ENCODE peak calls at places on chromosomes 16 and 17, in nine cellular contexts. H is heart left ventricle; E is Karpas-422; Z is foreskin fibroblast; O is kidney; D is cardiac fibroblast; I is psoas muscle; A is AG04449; Q is naive thymus-derived CD4-positive, alpha-beta T cell. V is an unnamed sample.
A peak's percentile ranks its signal among the peaks of the same experiment; 100 is the strongest.

GRCh38 chr16:565420-566330 is 1.1 kb upstream of the NHLRC4 start:
- DNase-seq in Z (no peak), I (no peak), D (no peak), Q (no peak), E (no peak), A (no peak), O (peak; percentile 92), H (no peak), V (no peak)

GRCh38 chr17:28944862-28945741 is 6.2 kb downstream of the PHF12 start:
- DNase-seq in D (peak; percentile 63), Q (no peak), I (no peak), H (no peak), O (no peak), Z (no peak), E (peak; percentile 59), A (no peak), V (no peak)

GRCh38 chr17:38598536-38598935 is 7.2 kb downstream of the SRCIN1 start:
- DNase-seq in A (no peak), O (peak; percentile 66), Q (no peak), H (no peak), E (peak; percentile 86), I (no peak), Z (peak; percentile 18), D (peak; percentile 66), V (peak; percentile 27)

GRCh38 chr16:30928390-30928789 is 5.0 kb downstream of the FBXL19 start:
- DNase-seq in E (no peak), Z (no peak), O (no peak), H (no peak), A (no peak), D (no peak), I (no peak), Q (no peak), V (no peak)

GRCh38 chr17:82901836-82902235 is 62.0 kb upstream of the ZNF750 start:
- DNase-seq in O (peak; percentile 10), I (no peak), H (no peak), Z (no peak), E (no peak), D (no peak), A (no peak), Q (no peak), V (no peak)

GRCh38 chr17:38844261-38844757 is 9.2 kb downstream of the RPL23 start:
- DNase-seq in D (peak; percentile 56), Z (no peak), H (no peak), Q (no peak), A (no peak), E (peak; percentile 72), I (no peak), O (no peak), V (no peak)

GRCh38 chr17:72811976-72812687 is 280.4 kb downstream of the SLC39A11 start:
- DNase-seq in E (no peak), A (no peak), O (no peak), D (peak; percentile 40), I (no peak), H (no peak), Z (no peak), Q (no peak), V (no peak)

GRCh38 chr16:89544713-89545043 is 15.8 kb upstream of the RPL13 start:
- DNase-seq in H (no peak), A (no peak), Q (no peak), I (no peak), D (no peak), E (no peak), Z (no peak), O (no peak), V (no peak)

GRCh38 chr17:57484826-57485565 is 228.7 kb downstream of the MSI2 start:
- DNase-seq in A (no peak), O (no peak), I (no peak), Q (no peak), E (no peak), Z (no peak), D (no peak), H (no peak), V (no peak)

GRCh38 chr16:45454-45853 is 8.0 kb downstream of the POLR3K start:
- DNase-seq in Q (no peak), O (no peak), D (no peak), Z (no peak), A (no peak), H (peak; percentile 2), I (no peak), E (no peak), V (no peak)

GRCh38 chr16:87499189-87499486 is 6.3 kb upstream of the ZCCHC14 start:
- DNase-seq in I (no peak), H (no peak), A (peak; percentile 55), D (peak; percentile 93), Z (peak; percentile 73), O (no peak), Q (no peak), E (no peak), V (peak; percentile 48)

GRCh38 chr17:55818451-55819375 is 67.9 kb downstream of the PCTP start:
- DNase-seq in D (no peak), H (no peak), I (no peak), A (no peak), Z (no peak), O (no peak), E (peak; percentile 29), Q (no peak), V (no peak)

GRCh38 chr17:58156839-58157803 is 8.9 kb downstream of the OR4D1 start:
- DNase-seq in D (peak; percentile 2), O (peak; percentile 76), A (no peak), I (peak; percentile 54), Z (no peak), H (peak; percentile 75), Q (peak; percentile 38), E (no peak), V (no peak)

GRCh38 chr17:40024901-40025300 is 9.7 kb downstream of the CSF3 start:
- DNase-seq in Q (no peak), H (no peak), O (no peak), D (peak; percentile 71), I (no peak), E (no peak), A (no peak), Z (no peak), V (no peak)

GRCh38 chr17:61410555-61411089 is 11.0 kb downstream of the TBX2 start:
- DNase-seq in Q (peak; percentile 48), E (no peak), H (peak; percentile 92), O (peak; percentile 94), D (peak; percentile 84), Z (peak; percentile 75), A (no peak), I (peak; percentile 82), V (no peak)

GRCh38 chr16:27446721-27447120 is 44.7 kb downstream of the IL21R start:
- DNase-seq in O (peak; percentile 53), Z (no peak), I (no peak), H (peak; percentile 60), E (no peak), D (no peak), Q (peak; percentile 80), A (no peak), V (no peak)

GRCh38 chr16:69116911-69117310 is 11.5 kb downstream of the HAS3 start:
- DNase-seq in Q (no peak), D (no peak), I (no peak), H (no peak), O (no peak), E (no peak), Z (no peak), A (no peak), V (no peak)

GRCh38 chr17:71338396-71338795 is 782.4 kb upstream of the SOX9 start:
- DNase-seq in I (no peak), Q (no peak), A (no peak), E (no peak), H (no peak), Z (peak; percentile 34), D (peak; percentile 45), O (no peak), V (peak; percentile 56)

GRCh38 chr16:73011926-73012325 is 36.0 kb downstream of the ZFHX3 start:
- DNase-seq in Q (no peak), Z (no peak), H (no peak), O (no peak), D (no peak), I (no peak), E (no peak), A (no peak), V (no peak)

GRCh38 chr16:11506816-11507305 is 79.9 kb downstream of the LITAF start:
- DNase-seq in D (no peak), H (no peak), A (no peak), O (peak; percentile 58), I (peak; percentile 32), Q (no peak), E (peak; percentile 95), Z (no peak), V (no peak)

DNA sequence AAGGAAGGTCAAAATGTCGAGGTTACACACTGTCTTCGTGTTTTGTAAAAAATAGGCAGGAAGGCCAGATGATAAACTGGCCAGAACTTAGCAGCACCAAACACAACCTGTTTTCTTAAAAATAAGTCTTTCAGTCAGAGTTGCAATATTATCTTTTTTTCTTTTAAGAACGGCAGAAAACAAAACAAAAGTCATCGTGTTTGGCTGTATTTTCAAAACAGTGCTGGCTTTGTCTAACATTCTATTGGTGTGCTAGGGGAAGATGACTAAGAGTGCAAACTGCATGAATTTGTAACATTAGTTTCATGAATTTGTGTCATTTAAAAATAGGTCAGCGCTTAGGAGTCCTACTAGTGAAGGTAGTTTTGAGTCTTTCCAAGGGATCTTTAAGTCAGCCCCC is 5.3 kb downstream of the MAF start:
- DNase-seq in Q (no peak), E (no peak), Z (no peak), H (no peak), I (no peak), O (no peak), D (peak; percentile 40), A (no peak), V (no peak)
- H3K4me3 ChIP-seq in Q (peak overlapping the region; percentile 38), E (no peak overlapping the region), Z (peak overlapping the region; percentile 85), H (peak overlapping the region; percentile 55), I (peak overlapping the region; percentile 84), O (peak overlapping the region; percentile 97), D (no peak overlapping the region), A (no peak overlapping the region), V (no peak overlapping the region)

DNA sequence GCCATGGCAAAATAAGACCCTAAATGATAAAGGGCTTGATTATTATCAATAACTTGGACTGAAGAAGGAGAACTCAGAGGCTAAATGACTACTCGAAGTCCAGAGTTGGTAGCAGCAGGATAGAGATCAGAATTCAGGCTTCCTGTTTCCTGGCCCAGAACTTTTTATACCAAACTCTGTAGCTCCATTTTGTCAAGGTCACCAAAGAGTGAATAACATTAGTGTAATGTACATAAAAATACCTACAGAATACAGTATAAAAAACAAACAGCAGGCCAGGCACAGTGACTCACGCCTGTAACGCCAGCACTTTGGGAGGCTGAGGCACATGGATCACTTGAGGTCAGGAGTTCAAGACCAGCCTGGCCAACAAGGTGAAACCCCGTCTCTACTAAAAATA is 79.0 kb downstream of the ARHGAP17 start:
- DNase-seq in Z (no peak), H (no peak), O (no peak), E (no peak), I (no peak), A (no peak), Q (no peak), D (peak; percentile 9), V (no peak)
- H3K4me3 ChIP-seq in Z (no peak overlapping the region), H (no peak overlapping the region), O (no peak overlapping the region), E (no peak overlapping the region), I (no peak overlapping the region), A (no peak overlapping the region), Q (no peak overlapping the region), D (no peak overlapping the region), V (no peak overlapping the region)

GRCh38 chr17:13594762-13595697 is 6.7 kb downstream of the HS3ST3A1 start:
- DNase-seq in D (peak; percentile 94), H (peak; percentile 74), I (peak; percentile 66), Q (peak; percentile 62), O (no peak), Z (peak; percentile 75), E (peak; percentile 93), A (peak; percentile 57), V (peak; percentile 58)
- H3K4me3 ChIP-seq in D (no peak overlapping the region), H (no peak overlapping the region), I (no peak overlapping the region), Q (no peak overlapping the region), O (no peak overlapping the region), Z (peak overlapping the region; percentile 14), E (no peak overlapping the region), A (no peak overlapping the region), V (no peak overlapping the region)

GRCh38 chr17:78446833-78447232 is 68.4 kb downstream of the PGS1 start:
- DNase-seq in H (no peak), A (no peak), E (no peak), O (no peak), D (no peak), I (no peak), Z (no peak), Q (no peak), V (no peak)
- H3K4me3 ChIP-seq in H (no peak overlapping the region), A (no peak overlapping the region), E (no peak overlapping the region), O (no peak overlapping the region), D (no peak overlapping the region), I (no peak overlapping the region), Z (no peak overlapping the region), Q (no peak overlapping the region), V (no peak overlapping the region)

V was measured in skeletal muscle cell.